ENCODE peak calls at places on chromosome 5, in eight cellular contexts. A is epithelial cell of esophagus, S is chondrocyte, X is endothelial cell, P is psoas muscle, K is omental fat pad, Z is neural progenitor cell, T is WTC11. W is an unnamed sample.

GRCh38 chr5:16456103-16456832 is 9.3 kb downstream of the ZNF622 start:
- DNase-seq in T (no peak), P (peak; percentile 57), K (no peak), Z (peak; percentile 83), A (peak; percentile 81), X (peak; percentile 36), S (no peak), W (no peak)

GRCh38 chr5:67165524-67166459 is 30.8 kb downstream of the CD180 start:
- DNase-seq in K (peak; percentile 62), S (no peak), Z (peak; percentile 91), A (peak; percentile 77), X (peak; percentile 78), T (peak; percentile 88), P (peak; percentile 90), W (peak; percentile 67)

GRCh38 chr5:31982027-31982426 is 192.1 kb downstream of the GOLPH3 start:
- DNase-seq in P (no peak), A (no peak), X (no peak), T (no peak), Z (no peak), S (no peak), K (no peak), W (no peak)

GRCh38 chr5:107157811-107158210 is 512.9 kb downstream of the EFNA5 start:
- DNase-seq in P (no peak), X (no peak), S (peak; percentile 59), Z (peak; percentile 15), K (no peak), T (no peak), A (no peak), W (no peak)

GRCh38 chr5:133240425-133241091 is 188.7 kb downstream of the HSPA4 start:
- DNase-seq in P (no peak), S (no peak), T (no peak), A (peak; percentile 96), Z (no peak), K (peak; percentile 65), X (no peak), W (no peak)

GRCh38 chr5:154654484-154655375 is 100.4 kb upstream of the LARP1 start:
- DNase-seq in P (no peak), A (no peak), K (no peak), X (no peak), S (peak; percentile 15), T (no peak), Z (no peak), W (no peak)

GRCh38 chr5:157912621-157913325 is 53.8 kb upstream of the CLINT1 start:
- DNase-seq in K (no peak), A (peak; percentile 89), X (no peak), T (no peak), S (no peak), P (no peak), Z (peak; percentile 42), W (peak; percentile 16)

GRCh38 chr5:28234356-28234968 is 1196.1 kb upstream of the CDH9 start:
- DNase-seq in P (no peak), Z (no peak), T (no peak), S (no peak), X (no peak), A (peak; percentile 47), K (no peak), W (no peak)

GRCh38 chr5:132641241-132641723 is 16.7 kb upstream of the IL13 start:
- DNase-seq in P (no peak), K (no peak), Z (no peak), X (no peak), T (no peak), A (no peak), S (no peak), W (no peak)

GRCh38 chr5:102856374-102856748 is 101.3 kb downstream of the PAM start:
- DNase-seq in P (no peak), X (no peak), T (no peak), A (peak; percentile 42), Z (no peak), S (no peak), K (no peak), W (no peak)

GRCh38 chr5:126446498-126447224 is 23.5 kb downstream of the GRAMD2B start:
- DNase-seq in Z (no peak), X (no peak), A (peak; percentile 99), S (no peak), K (no peak), T (no peak), P (no peak), W (no peak)

GRCh38 chr5:133274597-133274935 is 222.8 kb downstream of the HSPA4 start:
- DNase-seq in T (no peak), P (no peak), S (no peak), X (no peak), A (no peak), K (no peak), Z (peak; percentile 79), W (no peak)

GRCh38 chr5:16934123-16934522 is 2.0 kb downstream of the MYO10 start:
- DNase-seq in Z (peak; percentile 94), P (peak; percentile 60), X (peak; percentile 87), A (peak; percentile 73), T (peak; percentile 91), S (no peak), K (no peak), W (no peak)

GRCh38 chr5:104513194-104513602 is 950.6 kb upstream of the NUDT12 start:
- DNase-seq in S (no peak), T (no peak), K (no peak), X (no peak), P (no peak), Z (no peak), A (peak; percentile 36), W (no peak)

DNA sequence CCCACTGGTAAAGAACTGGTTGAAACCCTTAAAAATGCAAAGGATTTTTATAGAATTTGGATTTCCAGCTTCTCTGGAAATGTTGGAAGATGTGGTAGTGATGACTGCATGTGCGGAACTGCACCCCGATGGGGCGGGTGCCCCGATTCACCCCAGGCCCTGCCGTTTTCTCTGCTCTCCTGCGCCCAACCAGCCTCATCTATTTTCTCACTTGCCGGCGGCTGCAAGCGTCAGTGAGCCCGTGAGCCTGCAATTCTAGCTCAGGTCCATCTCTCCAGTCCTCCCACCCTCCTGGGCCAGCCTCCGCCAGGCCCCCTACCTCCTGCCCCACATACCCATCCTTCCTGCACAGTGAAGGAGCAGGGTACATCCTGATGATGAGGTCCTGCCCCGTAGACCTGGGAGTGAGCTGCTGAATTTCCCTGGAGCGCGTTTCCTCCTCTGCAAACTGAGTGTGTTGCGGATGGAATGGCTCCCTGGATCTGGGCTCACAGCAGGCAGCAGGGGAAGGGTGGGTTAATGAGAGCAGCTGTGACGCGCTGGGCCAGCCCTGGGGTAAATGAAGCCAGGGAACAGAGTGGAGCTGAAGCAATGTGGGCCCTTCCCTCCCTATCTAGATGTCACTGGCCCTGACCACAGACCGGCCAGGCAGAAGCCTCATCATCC is 45.9 kb upstream of the PHYKPL start:
- DNase-seq in S (peak; percentile 77), T (no peak), X (no peak), P (peak; percentile 43), A (no peak), K (no peak), Z (no peak), W (no peak)
- TF ChIP-seq CTCF in S (no peak), T (no peak), X (no peak), P (no peak), A (no peak), K (no peak), Z (no peak), W (no peak)

DNA sequence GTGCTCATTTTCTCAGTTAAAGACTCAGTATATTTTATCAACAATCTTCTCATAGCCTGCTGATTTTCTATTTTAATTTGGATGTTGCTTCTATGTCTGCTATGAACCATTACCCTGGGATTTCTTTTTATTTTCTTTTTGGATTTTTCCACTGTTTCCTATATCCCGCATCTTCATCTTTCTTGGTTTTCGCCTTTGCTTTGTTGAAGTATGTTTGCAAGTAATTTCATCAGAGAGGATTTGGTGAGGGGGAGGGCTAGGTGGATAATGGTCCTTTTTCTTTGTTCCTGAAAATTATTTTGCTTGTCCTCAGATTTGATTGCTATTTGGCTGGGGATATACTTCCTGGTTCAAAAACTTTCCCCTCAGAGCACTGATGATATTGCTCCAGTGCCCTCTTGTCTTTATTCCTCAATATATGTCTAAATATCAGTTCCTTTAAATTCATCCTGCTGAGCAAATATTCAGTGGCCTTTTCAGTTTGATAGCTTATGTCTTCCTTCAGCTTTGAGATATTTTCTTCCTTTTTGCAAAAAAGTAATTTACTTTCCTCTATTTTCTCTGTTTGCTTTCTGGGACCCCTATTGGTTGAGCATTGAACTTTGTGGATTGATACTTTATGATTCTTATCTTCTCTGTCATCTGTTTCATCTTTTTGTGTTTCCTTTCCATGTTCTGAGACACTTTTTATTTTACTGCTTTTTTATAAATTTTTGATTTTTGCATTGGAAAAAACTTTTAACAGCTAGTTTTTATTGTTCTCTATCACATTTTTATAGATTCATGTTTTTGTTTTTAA is 227.6 kb upstream of the ELL2 start:
- DNase-seq in Z (no peak), T (no peak), P (no peak), X (no peak), A (no peak), K (no peak), S (no peak), W (no peak)
- TF ChIP-seq CTCF in Z (no peak), T (no peak), P (no peak), X (no peak), A (no peak), K (no peak), S (peak; percentile 20), W (no peak)

DNA sequence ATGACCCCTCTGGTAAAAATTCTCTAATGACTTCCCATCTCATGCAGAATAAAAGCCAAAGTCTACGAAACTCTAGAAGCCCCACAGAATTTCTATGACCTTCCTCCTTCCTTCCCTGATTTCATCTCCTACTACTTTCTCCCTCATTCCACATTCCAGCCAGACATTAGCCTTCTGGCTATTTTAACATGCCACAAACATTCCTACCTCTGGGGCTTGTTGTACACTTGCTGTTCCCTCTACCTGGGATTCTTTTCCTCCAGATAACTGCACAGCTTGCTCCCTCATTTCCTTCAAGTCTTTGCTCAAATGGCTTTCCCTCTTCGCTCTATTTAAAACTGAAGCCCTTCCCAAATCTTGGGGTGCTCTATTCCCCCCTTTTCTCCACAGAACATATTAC is 60.1 kb downstream of the FBXW11 start:
- DNase-seq in X (no peak), A (no peak), P (no peak), K (no peak), T (no peak), Z (no peak), S (no peak), W (no peak)
- TF ChIP-seq CTCF in X (no peak), A (peak; percentile 32), P (no peak), K (no peak), T (no peak), Z (peak; percentile 9), S (peak; percentile 28), W (no peak)

GRCh38 chr5:160847526-160848085 is 4.4 kb downstream of the ATP10B start:
- DNase-seq in K (no peak), Z (no peak), T (no peak), A (no peak), X (no peak), P (no peak), S (no peak), W (no peak)

GRCh38 chr5:160850439-160850838 is 1.6 kb downstream of the ATP10B start:
- DNase-seq in K (no peak), S (no peak), T (no peak), Z (no peak), A (no peak), X (no peak), P (no peak), W (no peak)

GRCh38 chr5:160844177-160844576 is 7.8 kb downstream of the ATP10B start:
- DNase-seq in A (no peak), X (no peak), Z (no peak), S (no peak), T (no peak), K (no peak), P (no peak), W (no peak)

GRCh38 chr5:160843240-160843639 is 8.8 kb downstream of the ATP10B start:
- DNase-seq in Z (no peak), P (no peak), X (no peak), S (no peak), A (no peak), K (no peak), T (no peak), W (no peak)

GRCh38 chr5:160846642-160847041 is 5.4 kb downstream of the ATP10B start:
- DNase-seq in A (no peak), X (no peak), T (no peak), K (no peak), Z (no peak), P (no peak), S (no peak), W (no peak)
- TF ChIP-seq CTCF in A (peak; percentile 13), X (no peak), T (no peak), K (no peak), Z (no peak), P (no peak), S (no peak), W (no peak)